ENCODE peak calls at places on chromosome 5, in seven cellular contexts. One of them, this sample, is unnamed.

GRCh38 chr5:1881731-1882336 is 891 bp downstream of the IRX4 start:
- DNase-seq in stomach: no peak
- DNase-seq in transverse colon: no peak
- DNase-seq in breast epithelium: no peak
- DNase-seq in upper lobe of left lung: no peak
- DNase-seq in K562: no peak
- DNase-seq in sigmoid colon: no peak
- DNase-seq in this sample: no peak

GRCh38 chr5:139709587-139710369 is 61.6 kb downstream of the CXXC5 start:
- DNase-seq in transverse colon: peak; percentile 34
- DNase-seq in sigmoid colon: no peak
- DNase-seq in K562: peak; percentile 60
- DNase-seq in breast epithelium: no peak
- DNase-seq in upper lobe of left lung: no peak
- DNase-seq in stomach: no peak
- DNase-seq in this sample: no peak

GRCh38 chr5:172334196-172334595 is 50.6 kb upstream of the UBTD2 start:
- DNase-seq in sigmoid colon: no peak
- DNase-seq in stomach: no peak
- DNase-seq in upper lobe of left lung: no peak
- DNase-seq in K562: no peak
- DNase-seq in breast epithelium: no peak
- DNase-seq in transverse colon: no peak
- DNase-seq in this sample: no peak

GRCh38 chr5:134055015-134055414 is 50.2 kb upstream of the VDAC1 start:
- DNase-seq in breast epithelium: no peak
- DNase-seq in upper lobe of left lung: no peak
- DNase-seq in sigmoid colon: no peak
- DNase-seq in transverse colon: no peak
- DNase-seq in K562: no peak
- DNase-seq in stomach: no peak
- DNase-seq in this sample: no peak

GRCh38 chr5:173326501-173326960 is 1.7 kb downstream of the STC2 start:
- DNase-seq in sigmoid colon: no peak
- DNase-seq in upper lobe of left lung: no peak
- DNase-seq in stomach: no peak
- DNase-seq in breast epithelium: no peak
- DNase-seq in K562: peak; percentile 18
- DNase-seq in transverse colon: no peak
- DNase-seq in this sample: no peak

GRCh38 chr5:135821802-135822201 is 12.7 kb upstream of the SLC25A48 start:
- DNase-seq in transverse colon: no peak
- DNase-seq in stomach: no peak
- DNase-seq in breast epithelium: no peak
- DNase-seq in K562: no peak
- DNase-seq in sigmoid colon: no peak
- DNase-seq in upper lobe of left lung: no peak
- DNase-seq in this sample: no peak

GRCh38 chr5:127898551-127899213 is 184.9 kb upstream of the SLC12A2 start:
- DNase-seq in stomach: no peak
- DNase-seq in sigmoid colon: no peak
- DNase-seq in upper lobe of left lung: no peak
- DNase-seq in K562: no peak
- DNase-seq in transverse colon: no peak
- DNase-seq in breast epithelium: no peak
- DNase-seq in this sample: no peak

GRCh38 chr5:98904786-98905185 is 24.0 kb downstream of the CHD1 start:
- DNase-seq in stomach: no peak
- DNase-seq in upper lobe of left lung: no peak
- DNase-seq in transverse colon: no peak
- DNase-seq in breast epithelium: no peak
- DNase-seq in K562: no peak
- DNase-seq in sigmoid colon: no peak
- DNase-seq in this sample: no peak

GRCh38 chr5:172216345-172216744 is 22.4 kb downstream of the EFCAB9 start:
- DNase-seq in K562: no peak
- DNase-seq in sigmoid colon: no peak
- DNase-seq in upper lobe of left lung: no peak
- DNase-seq in breast epithelium: no peak
- DNase-seq in stomach: no peak
- DNase-seq in transverse colon: no peak
- DNase-seq in this sample: no peak

GRCh38 chr5:41246376-41246775 is 33.0 kb upstream of the C6 start:
- DNase-seq in sigmoid colon: no peak
- DNase-seq in K562: no peak
- DNase-seq in transverse colon: no peak
- DNase-seq in upper lobe of left lung: no peak
- DNase-seq in breast epithelium: no peak
- DNase-seq in stomach: no peak
- DNase-seq in this sample: no peak

GRCh38 chr5:164573397-164573796 is 1068.0 kb downstream of the MAT2B start:
- DNase-seq in sigmoid colon: no peak
- DNase-seq in stomach: no peak
- DNase-seq in K562: no peak
- DNase-seq in breast epithelium: no peak
- DNase-seq in upper lobe of left lung: no peak
- DNase-seq in transverse colon: no peak
- DNase-seq in this sample: no peak

GRCh38 chr5:172676914-172677475 is 35.9 kb downstream of the NEURL1B start:
- DNase-seq in transverse colon: no peak
- DNase-seq in breast epithelium: no peak
- DNase-seq in sigmoid colon: no peak
- DNase-seq in K562: no peak
- DNase-seq in stomach: no peak
- DNase-seq in upper lobe of left lung: no peak
- DNase-seq in this sample: no peak

GRCh38 chr5:179243333-179243732 is 101.9 kb downstream of the ADAMTS2 start:
- DNase-seq in upper lobe of left lung: peak; percentile 8
- DNase-seq in transverse colon: peak; percentile 4
- DNase-seq in stomach: no peak
- DNase-seq in K562: no peak
- DNase-seq in breast epithelium: peak; percentile 15
- DNase-seq in sigmoid colon: peak; percentile 40
- DNase-seq in this sample: no peak

GRCh38 chr5:153827407-153827806 is 211.3 kb downstream of the FAM114A2 start:
- DNase-seq in K562: no peak
- DNase-seq in sigmoid colon: peak; percentile 66
- DNase-seq in transverse colon: no peak
- DNase-seq in breast epithelium: no peak
- DNase-seq in stomach: no peak
- DNase-seq in upper lobe of left lung: no peak
- DNase-seq in this sample: no peak

GRCh38 chr5:102807878-102808502 is 52.9 kb downstream of the PAM start:
- DNase-seq in K562: no peak
- DNase-seq in transverse colon: peak; percentile 11
- DNase-seq in stomach: no peak
- DNase-seq in breast epithelium: no peak
- DNase-seq in sigmoid colon: no peak
- DNase-seq in upper lobe of left lung: no peak
- DNase-seq in this sample: no peak

GRCh38 chr5:158935215-158935614 is 164.5 kb downstream of the EBF1 start:
- DNase-seq in transverse colon: no peak
- DNase-seq in upper lobe of left lung: no peak
- DNase-seq in stomach: no peak
- DNase-seq in K562: no peak
- DNase-seq in sigmoid colon: no peak
- DNase-seq in breast epithelium: no peak
- DNase-seq in this sample: no peak

GRCh38 chr5:172956936-172957335 is 2.3 kb upstream of the RPL26L1 start:
- DNase-seq in upper lobe of left lung: no peak
- DNase-seq in breast epithelium: no peak
- DNase-seq in transverse colon: no peak
- DNase-seq in K562: no peak
- DNase-seq in stomach: no peak
- DNase-seq in sigmoid colon: no peak
- DNase-seq in this sample: no peak

GRCh38 chr5:118883396-118883795 is 105.0 kb downstream of the DTWD2 start:
- DNase-seq in sigmoid colon: no peak
- DNase-seq in stomach: no peak
- DNase-seq in K562: no peak
- DNase-seq in transverse colon: no peak
- DNase-seq in upper lobe of left lung: no peak
- DNase-seq in breast epithelium: no peak
- DNase-seq in this sample: no peak

GRCh38 chr5:134432677-134433359 is 21.1 kb upstream of the CDKN2AIPNL start:
- DNase-seq in stomach: no peak
- DNase-seq in breast epithelium: no peak
- DNase-seq in transverse colon: no peak
- DNase-seq in upper lobe of left lung: no peak
- DNase-seq in K562: no peak
- DNase-seq in sigmoid colon: no peak
- DNase-seq in this sample: no peak

GRCh38 chr5:95216136-95216955 is 68.5 kb downstream of the MCTP1 start:
- DNase-seq in stomach: no peak
- DNase-seq in breast epithelium: no peak
- DNase-seq in K562: no peak
- DNase-seq in upper lobe of left lung: no peak
- DNase-seq in sigmoid colon: no peak
- DNase-seq in transverse colon: no peak
- DNase-seq in this sample: no peak

GRCh38 chr5:13985736-13986418 is 41.4 kb upstream of the DNAH5 start:
- DNase-seq in transverse colon: no peak
- DNase-seq in upper lobe of left lung: no peak
- DNase-seq in K562: no peak
- DNase-seq in stomach: no peak
- DNase-seq in breast epithelium: no peak
- DNase-seq in sigmoid colon: no peak
- DNase-seq in this sample: no peak

GRCh38 chr5:13990896-13991295 is 46.4 kb upstream of the DNAH5 start:
- DNase-seq in K562: no peak
- DNase-seq in breast epithelium: no peak
- DNase-seq in stomach: no peak
- DNase-seq in transverse colon: no peak
- DNase-seq in upper lobe of left lung: no peak
- DNase-seq in sigmoid colon: no peak
- DNase-seq in this sample: no peak

GRCh38 chr5:13989832-13990231 is 45.3 kb upstream of the DNAH5 start:
- DNase-seq in breast epithelium: no peak
- DNase-seq in stomach: no peak
- DNase-seq in transverse colon: no peak
- DNase-seq in K562: no peak
- DNase-seq in sigmoid colon: no peak
- DNase-seq in upper lobe of left lung: no peak
- DNase-seq in this sample: no peak

GRCh38 chr5:13991365-13991764 is 46.9 kb upstream of the DNAH5 start:
- DNase-seq in stomach: no peak
- DNase-seq in upper lobe of left lung: no peak
- DNase-seq in transverse colon: no peak
- DNase-seq in sigmoid colon: no peak
- DNase-seq in K562: no peak
- DNase-seq in breast epithelium: no peak
- DNase-seq in this sample: no peak

GRCh38 chr5:13987843-13988464 is 43.5 kb upstream of the DNAH5 start:
- DNase-seq in stomach: peak; percentile 45
- DNase-seq in breast epithelium: no peak
- DNase-seq in upper lobe of left lung: peak; percentile 39
- DNase-seq in transverse colon: peak; percentile 37
- DNase-seq in K562: peak; percentile 66
- DNase-seq in sigmoid colon: peak; percentile 74
- DNase-seq in this sample: peak; percentile 23
- TF ChIP-seq POLR2A in stomach: no peak
- TF ChIP-seq POLR2A in breast epithelium: no peak
- TF ChIP-seq POLR2A in upper lobe of left lung: no peak
- TF ChIP-seq POLR2A in transverse colon: no peak
- TF ChIP-seq POLR2A in K562: no peak
- TF ChIP-seq POLR2A in sigmoid colon: no peak
- TF ChIP-seq POLR2A in this sample: no peak

GRCh38 chr5:91158011-91158410 is 225.1 kb downstream of the ARRDC3 start:
- DNase-seq in sigmoid colon: no peak
- DNase-seq in upper lobe of left lung: no peak
- DNase-seq in breast epithelium: no peak
- DNase-seq in transverse colon: no peak
- DNase-seq in K562: no peak
- DNase-seq in stomach: no peak
- DNase-seq in this sample: no peak

GRCh38 chr5:91154338-91154737 is 228.8 kb downstream of the ARRDC3 start:
- DNase-seq in stomach: no peak
- DNase-seq in transverse colon: no peak
- DNase-seq in K562: no peak
- DNase-seq in upper lobe of left lung: no peak
- DNase-seq in breast epithelium: no peak
- DNase-seq in sigmoid colon: no peak
- DNase-seq in this sample: no peak

GRCh38 chr5:91151947-91152346 is 231.2 kb downstream of the ARRDC3 start:
- DNase-seq in breast epithelium: no peak
- DNase-seq in upper lobe of left lung: peak; percentile 87
- DNase-seq in stomach: peak; percentile 52
- DNase-seq in transverse colon: peak; percentile 25
- DNase-seq in sigmoid colon: peak; percentile 82
- DNase-seq in K562: no peak
- DNase-seq in this sample: no peak

GRCh38 chr5:91159647-91160046 is 223.5 kb downstream of the ARRDC3 start:
- DNase-seq in breast epithelium: no peak
- DNase-seq in stomach: no peak
- DNase-seq in K562: no peak
- DNase-seq in transverse colon: no peak
- DNase-seq in upper lobe of left lung: no peak
- DNase-seq in sigmoid colon: no peak
- DNase-seq in this sample: no peak

DNA sequence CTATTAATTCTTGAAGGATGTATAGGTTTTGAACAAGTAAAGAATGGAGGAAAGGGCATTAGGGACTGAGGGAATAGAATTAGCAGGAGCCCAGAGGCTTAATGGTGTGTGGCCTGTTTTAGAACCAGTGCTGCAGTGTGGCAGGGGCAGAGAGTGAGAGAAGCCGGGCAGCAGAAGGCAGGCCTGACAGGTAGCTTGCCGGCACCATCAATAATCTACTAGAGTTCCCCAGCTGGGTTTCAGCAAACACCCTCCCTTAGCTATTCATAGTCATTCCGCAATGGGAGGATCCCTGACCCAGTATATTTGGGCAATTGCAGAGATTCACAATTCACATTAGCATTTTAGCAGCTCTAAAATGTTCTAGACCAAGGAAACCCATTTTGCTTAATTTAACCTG is 227.9 kb downstream of the ARRDC3 start:
- DNase-seq in K562: no peak
- DNase-seq in upper lobe of left lung: no peak
- DNase-seq in breast epithelium: no peak
- DNase-seq in transverse colon: no peak
- DNase-seq in stomach: no peak
- DNase-seq in sigmoid colon: no peak
- DNase-seq in this sample: no peak
- TF ChIP-seq POLR2AphosphoS5 in K562: no peak
- TF ChIP-seq POLR2AphosphoS5 in upper lobe of left lung: no peak
- TF ChIP-seq POLR2AphosphoS5 in breast epithelium: no peak
- TF ChIP-seq POLR2AphosphoS5 in transverse colon: no peak
- TF ChIP-seq POLR2AphosphoS5 in stomach: no peak
- TF ChIP-seq POLR2AphosphoS5 in sigmoid colon: no peak
- TF ChIP-seq POLR2AphosphoS5 in this sample: no peak

GRCh38 chr5:59264641-59265245 is 628.8 kb downstream of the PDE4D start:
- DNase-seq in sigmoid colon: no peak
- DNase-seq in K562: no peak
- DNase-seq in transverse colon: no peak
- DNase-seq in upper lobe of left lung: no peak
- DNase-seq in breast epithelium: no peak
- DNase-seq in stomach: no peak
- DNase-seq in this sample: no peak
- TF ChIP-seq POLR2A in sigmoid colon: no peak
- TF ChIP-seq POLR2A in K562: no peak
- TF ChIP-seq POLR2A in transverse colon: no peak
- TF ChIP-seq POLR2A in upper lobe of left lung: no peak
- TF ChIP-seq POLR2A in breast epithelium: no peak
- TF ChIP-seq POLR2A in stomach: no peak
- TF ChIP-seq POLR2A in this sample: no peak

GRCh38 chr5:52378237-52378636 is 409.5 kb upstream of the ITGA1 start:
- DNase-seq in breast epithelium: no peak
- DNase-seq in transverse colon: no peak
- DNase-seq in upper lobe of left lung: no peak
- DNase-seq in sigmoid colon: no peak
- DNase-seq in K562: no peak
- DNase-seq in stomach: no peak
- DNase-seq in this sample: no peak

GRCh38 chr5:52374286-52374685 is 413.4 kb upstream of the ITGA1 start:
- DNase-seq in K562: no peak
- DNase-seq in transverse colon: no peak
- DNase-seq in sigmoid colon: no peak
- DNase-seq in upper lobe of left lung: no peak
- DNase-seq in breast epithelium: no peak
- DNase-seq in stomach: no peak
- DNase-seq in this sample: no peak
- TF ChIP-seq POLR2AphosphoS5 in K562: no peak
- TF ChIP-seq POLR2AphosphoS5 in transverse colon: no peak
- TF ChIP-seq POLR2AphosphoS5 in sigmoid colon: no peak
- TF ChIP-seq POLR2AphosphoS5 in upper lobe of left lung: no peak
- TF ChIP-seq POLR2AphosphoS5 in breast epithelium: no peak
- TF ChIP-seq POLR2AphosphoS5 in stomach: no peak
- TF ChIP-seq POLR2AphosphoS5 in this sample: no peak

This sample was measured in GM12892.